ENCODE peak calls at places on chromosomes 4 and X, in five cellular contexts. D is SJSA1, B is upper lobe of right lung, C is upper lobe of left lung, U is foreskin fibroblast. R is an unnamed sample.

GRCh38 chrX:149473092-149473491 is 32.0 kb downstream of the IDS start:
- DNase-seq in D (no peak), B (no peak), C (no peak), U (no peak), R (no peak)

GRCh38 chrX:70025464-70025863 is 24.3 kb downstream of the AWAT2 start:
- DNase-seq in D (no peak), B (no peak), C (no peak), U (no peak), R (no peak)

GRCh38 chrX:97311066-97311778 is 427.5 kb downstream of the RPA4 start:
- DNase-seq in D (no peak), B (no peak), C (no peak), U (no peak), R (no peak)

GRCh38 chrX:37926700-37927099 is 79.3 kb upstream of the DYNLT3 start:
- DNase-seq in D (peak), B (no peak), C (no peak), U (peak), R (no peak)

GRCh38 chrX:10387011-10387410 is 230.2 kb downstream of the CLCN4 start:
- DNase-seq in D (peak), B (no peak), C (no peak), U (peak), R (no peak)

GRCh38 chrX:110698696-110699095 is 96.9 kb downstream of the CHRDL1 start:
- DNase-seq in D (no peak), B (no peak), C (no peak), U (no peak), R (no peak)

GRCh38 chr4:175971393-175972179 is 94.1 kb upstream of the WDR17 start:
- DNase-seq in D (no peak), B (no peak), C (no peak), U (no peak), R (no peak)

GRCh38 chrX:93932471-93933220 is 258.6 kb downstream of the FAM133A start:
- DNase-seq in D (no peak), B (no peak), C (no peak), U (no peak), R (no peak)

GRCh38 chrX:107878106-107878505 is 52.4 kb downstream of the MID2 start:
- DNase-seq in D (no peak), B (no peak), C (no peak), U (no peak), R (no peak)

GRCh38 chr4:18051281-18051680 is 29.7 kb upstream of the LCORL start:
- DNase-seq in D (no peak), B (no peak), C (no peak), U (peak), R (no peak)

GRCh38 chr4:40845136-40845910 is 95.6 kb downstream of the NSUN7 start:
- DNase-seq in D (no peak), B (no peak), C (no peak), U (no peak), R (no peak)

GRCh38 chr4:95193391-95194224 is 355.2 kb downstream of the UNC5C start:
- DNase-seq in D (no peak), B (no peak), C (peak), U (no peak), R (no peak)

GRCh38 chr4:84965558-84966381 is 720 bp downstream of the WDFY3 start:
- DNase-seq in D (peak), B (peak), C (peak), U (no peak), R (no peak)

GRCh38 chr4:1768367-1769034 is 24.6 kb upstream of the FGFR3 start:
- DNase-seq in D (no peak), B (peak), C (no peak), U (no peak), R (no peak)

GRCh38 chr4:104501290-104501689 is 6.6 kb upstream of the CXXC4 start:
- DNase-seq in D (no peak), B (no peak), C (no peak), U (no peak), R (no peak)

GRCh38 chrX:19382500-19383145 is 38.9 kb downstream of the PDHA1 start:
- DNase-seq in D (peak), B (peak), C (no peak), U (no peak), R (no peak)

GRCh38 chrX:13142891-13143290 is 98.5 kb upstream of the FAM9C start:
- DNase-seq in D (no peak), B (no peak), C (no peak), U (no peak), R (no peak)

GRCh38 chr4:78410651-78411050 is 140.9 kb upstream of the ANXA3 start:
- DNase-seq in D (no peak), B (no peak), C (no peak), U (no peak), R (no peak)

GRCh38 chrX:19875051-19875432 is 12.4 kb downstream of the SH3KBP1 start:
- DNase-seq in D (peak), B (no peak), C (no peak), U (no peak), R (no peak)

GRCh38 chrX:39821011-39821708 is 276.6 kb downstream of the BCOR start:
- DNase-seq in D (peak), B (no peak), C (peak), U (no peak), R (no peak)

GRCh38 chr4:73609688-73610087 is 10.5 kb downstream of the RASSF6 start:
- DNase-seq in D (peak), B (no peak), C (no peak), U (peak), R (no peak)

GRCh38 chr4:139642364-139642763 is 23.3 kb upstream of the MGST2 start:
- DNase-seq in D (no peak), B (no peak), C (no peak), U (peak), R (no peak)

DNA sequence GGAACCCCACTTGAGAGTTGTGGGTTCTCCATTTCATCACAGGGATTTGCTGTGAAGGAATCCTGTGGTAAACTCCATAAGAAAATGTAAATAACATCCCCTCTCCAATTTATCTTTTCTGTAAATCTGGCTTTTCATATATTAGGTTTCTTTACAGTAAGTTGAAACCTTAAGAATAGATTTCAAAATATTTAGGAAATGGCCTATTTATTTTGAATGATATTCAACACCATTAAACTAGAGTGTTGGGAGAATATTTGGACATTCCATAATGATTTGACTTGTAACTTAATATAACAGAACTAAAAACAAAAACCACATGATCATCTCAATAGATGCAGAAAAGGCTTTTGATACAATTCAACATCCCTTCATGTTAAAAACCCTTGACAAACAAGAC is 197.3 kb upstream of the PGRMC2 start:
- DNase-seq in D (no peak), B (no peak), C (no peak), U (no peak), R (no peak)
- H3K4me3 ChIP-seq in D (no peak), B (no peak), C (no peak), U (no peak), R (no peak)

GRCh38 chr4:187993827-187994226 is 1.7 kb upstream of the ZFP42 start:
- DNase-seq in D (no peak), B (no peak), C (no peak), U (no peak), R (no peak)

GRCh38 chr4:187996502-187997177 is 1.1 kb downstream of the ZFP42 start:
- DNase-seq in D (no peak), B (no peak), C (peak), U (no peak), R (no peak)

GRCh38 chr4:187992971-187993370 is 2.6 kb upstream of the ZFP42 start:
- DNase-seq in D (no peak), B (no peak), C (no peak), U (no peak), R (no peak)

GRCh38 chr4:187999406-187999932 is 3.9 kb downstream of the ZFP42 start:
- DNase-seq in D (no peak), B (no peak), C (no peak), U (no peak), R (no peak)

GRCh38 chr4:187995322-187996207 is at the start of gene ZFP42:
- DNase-seq in D (no peak), B (no peak), C (peak), U (no peak), R (no peak)
- H3K4me3 ChIP-seq in D (no peak), B (no peak), C (no peak), U (no peak), R (no peak)

DNA sequence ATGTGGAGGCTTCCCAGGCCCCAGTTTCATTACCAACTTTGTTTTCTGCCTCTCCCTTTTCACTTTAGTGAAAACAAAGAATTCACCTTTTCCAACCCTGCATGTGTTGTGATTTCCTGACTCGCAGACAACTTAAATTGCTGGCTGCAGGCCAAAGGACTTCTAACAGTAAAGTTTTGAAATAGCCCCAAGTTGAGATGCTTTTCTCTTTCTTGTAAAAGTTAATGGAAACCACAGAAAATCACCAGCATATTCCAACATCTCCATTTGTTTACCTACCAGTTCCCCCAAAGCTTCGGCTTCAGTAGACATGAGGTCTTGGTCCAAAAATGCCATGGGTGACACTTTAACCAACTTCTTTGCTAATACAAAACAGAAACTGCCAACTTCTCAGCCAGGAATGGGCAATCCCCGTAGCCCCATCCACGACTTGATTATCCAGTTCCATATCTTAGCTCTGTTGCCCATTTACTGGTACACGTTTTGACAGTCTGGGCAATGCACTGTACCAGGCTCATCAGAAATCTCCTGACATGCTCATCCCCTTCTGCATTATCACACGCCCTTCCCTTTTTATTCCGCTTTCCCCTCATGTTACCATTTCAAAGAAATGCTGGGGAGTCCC is 138.1 kb upstream of the S100G start:
- DNase-seq in D (no peak), B (no peak), C (no peak), U (no peak), R (no peak)
- H3K4me3 ChIP-seq in D (no peak), B (no peak), C (no peak), U (no peak), R (no peak)

GRCh38 chrX:74280759-74281158 is 23.2 kb upstream of the ZCCHC13 start:
- DNase-seq in D (no peak), B (no peak), C (no peak), U (no peak), R (no peak)
- H3K4me3 ChIP-seq in D (no peak), B (no peak), C (no peak), U (no peak), R (no peak)

DNA sequence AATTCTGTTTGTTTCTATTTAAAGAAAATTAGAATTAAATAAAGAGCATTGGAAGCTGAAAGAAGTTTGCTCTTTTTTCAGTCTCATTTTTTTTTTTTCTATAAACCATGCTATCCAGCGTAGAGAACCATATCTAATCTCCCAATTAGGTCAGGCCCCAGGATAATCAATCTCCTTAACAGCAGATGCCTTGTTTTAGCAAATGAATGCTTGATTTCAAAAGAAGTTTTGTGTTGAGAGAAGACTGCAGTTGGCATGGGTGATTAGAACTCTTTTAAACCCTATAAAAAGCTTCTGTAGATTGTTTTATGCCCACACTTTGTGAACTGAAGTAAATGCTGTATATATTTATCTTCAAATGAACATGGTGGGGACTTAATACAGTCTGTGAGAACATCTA is 15.6 kb upstream of the MAD2L1 start:
- DNase-seq in D (no peak), B (no peak), C (no peak), U (no peak), R (no peak)
- H3K4me3 ChIP-seq in D (no peak), B (no peak), C (no peak), U (no peak), R (no peak)

GRCh38 chrX:103309860-103310591 is 764 bp downstream of the BEX2 start:
- DNase-seq in D (no peak), B (peak), C (no peak), U (no peak), R (no peak)

GRCh38 chrX:103311401-103311785 is 603 bp upstream of the BEX2 start:
- DNase-seq in D (no peak), B (no peak), C (no peak), U (no peak), R (no peak)

DNA sequence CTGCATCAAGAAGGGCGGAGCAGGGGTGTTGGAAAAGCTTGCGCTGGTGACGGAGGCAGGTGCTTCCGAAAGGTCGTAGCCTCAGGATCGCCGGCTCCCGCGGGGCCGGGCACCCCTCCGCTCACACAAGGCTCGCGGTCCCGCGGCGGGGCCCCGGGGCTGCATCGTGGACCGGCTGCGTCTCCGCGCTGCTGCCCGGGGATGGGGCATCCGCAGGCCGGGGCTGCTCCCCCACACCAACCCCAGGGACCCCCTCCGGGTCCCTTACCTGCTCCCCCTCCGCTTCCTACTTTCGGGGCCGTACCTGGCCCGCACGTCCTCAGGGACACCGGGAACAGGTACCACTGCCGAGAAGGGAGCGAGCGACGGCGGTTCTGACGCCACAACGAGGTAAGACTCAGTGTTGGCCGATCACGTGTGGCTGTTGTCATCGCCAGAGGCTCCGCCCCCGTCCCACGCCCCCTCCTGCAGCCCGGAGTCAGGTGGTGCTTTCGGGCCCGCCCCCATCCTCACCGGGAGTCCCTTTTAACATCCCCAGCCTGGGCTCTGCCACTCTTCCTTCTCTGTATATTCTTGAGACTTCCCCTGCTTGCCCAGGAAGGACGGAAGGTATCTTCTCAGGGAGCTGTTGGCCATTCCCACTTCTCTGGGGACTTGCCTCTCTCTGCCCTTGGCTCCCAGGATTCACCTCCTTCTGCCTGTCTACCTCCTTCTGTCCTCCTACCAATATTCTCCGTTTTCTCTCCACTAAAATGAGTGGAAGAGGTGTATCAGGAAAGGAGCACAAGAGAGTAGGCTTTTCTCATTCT is at the start of gene BEX2:
- DNase-seq in D (no peak), B (peak), C (peak), U (no peak), R (no peak)
- H3K4me3 ChIP-seq in D (no peak), B (peak), C (peak), U (peak), R (peak)

DNA sequence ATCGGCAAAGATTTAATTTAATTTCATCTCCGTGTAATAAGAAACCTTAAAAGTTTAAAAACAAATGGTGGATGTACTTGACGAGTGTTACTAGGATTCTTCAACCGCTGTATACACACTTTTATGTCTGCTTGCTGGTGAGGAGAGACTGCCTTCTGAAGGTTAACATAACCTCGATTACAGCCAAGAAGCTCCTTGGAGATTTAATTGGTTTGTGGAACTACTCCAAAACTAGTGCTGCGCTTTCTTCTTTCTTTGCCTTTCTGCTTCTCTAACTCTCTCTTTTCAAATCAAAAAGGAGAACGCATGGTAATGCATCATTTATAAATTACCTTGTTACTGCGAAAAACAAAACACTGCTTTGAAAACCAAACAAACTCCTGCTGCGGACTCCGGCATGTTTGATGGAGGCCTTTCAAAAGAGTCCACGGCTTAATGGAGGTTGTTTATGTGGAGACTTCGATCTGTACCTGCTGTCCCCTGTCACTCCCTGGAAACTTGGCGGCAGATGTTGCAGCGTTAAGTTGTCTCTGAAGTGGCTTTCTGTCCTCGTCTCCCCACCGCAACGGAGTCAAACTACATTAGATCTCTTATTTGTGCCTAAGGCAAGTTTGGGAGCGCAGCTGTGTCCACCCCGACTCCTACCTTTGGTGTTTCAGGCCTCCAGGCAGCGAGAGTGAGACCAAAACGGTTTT is 108.9 kb downstream of the ANTXR2 start:
- DNase-seq in D (no peak), B (no peak), C (no peak), U (no peak), R (no peak)
- H3K4me3 ChIP-seq in D (no peak), B (no peak), C (no peak), U (no peak), R (no peak)

GRCh38 chrX:46575991-46576392 is 2.4 kb downstream of the CHST7 start:
- DNase-seq in D (no peak), B (no peak), C (no peak), U (peak), R (no peak)

GRCh38 chrX:46573896-46574336 is 351 bp downstream of the CHST7 start:
- DNase-seq in D (peak), B (peak), C (peak), U (peak), R (no peak)

GRCh38 chrX:46575586-46575985 is 2.0 kb downstream of the CHST7 start:
- DNase-seq in D (no peak), B (no peak), C (no peak), U (no peak), R (no peak)

GRCh38 chrX:46574337-46574940 is 874 bp downstream of the CHST7 start:
- DNase-seq in D (peak), B (no peak), C (peak), U (no peak), R (no peak)

DNA sequence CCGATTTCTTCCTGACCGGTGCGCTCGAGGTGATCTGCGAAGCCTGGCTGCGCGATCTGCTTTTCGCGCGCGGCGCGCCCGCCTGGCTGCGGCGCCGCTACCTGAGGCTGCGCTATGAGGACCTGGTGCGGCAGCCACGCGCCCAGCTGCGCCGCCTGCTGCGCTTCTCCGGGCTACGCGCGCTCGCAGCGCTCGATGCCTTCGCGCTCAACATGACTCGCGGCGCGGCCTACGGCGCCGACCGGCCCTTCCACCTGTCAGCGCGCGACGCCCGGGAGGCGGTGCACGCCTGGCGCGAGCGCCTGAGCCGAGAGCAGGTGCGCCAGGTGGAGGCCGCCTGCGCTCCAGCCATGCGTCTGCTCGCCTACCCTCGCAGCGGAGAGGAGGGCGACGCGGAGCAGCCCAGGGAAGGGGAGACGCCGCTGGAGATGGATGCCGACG is 1.4 kb downstream of the CHST7 start:
- DNase-seq in D (no peak), B (peak), C (peak), U (peak), R (no peak)
- H3K4me3 ChIP-seq in D (peak), B (peak), C (peak), U (peak), R (peak)

GRCh38 chrX:136899206-136899605 is 18.7 kb upstream of the RBMX start:
- DNase-seq in D (no peak), B (no peak), C (no peak), U (no peak), R (no peak)
- H3K4me3 ChIP-seq in D (no peak), B (no peak), C (no peak), U (no peak), R (no peak)

R was measured in SK-N-MC.